ENCODE peak calls at places on chromosome 2, in ten cellular contexts. J is T-helper 2 cell; L is small intestine; V is AML-193; C is HEK293T; S is mucosa of gallbladder; M is SJSA1; U is NCI-H2081; B is body of pancreas; N is activated naive CD8-positive, alpha-beta T cell treated with anti-CD3 and anti-CD28 coated beads for 36 hours. G is an unnamed sample.

GRCh38 chr2:37653805-37654378 is 17.6 kb downstream of the CDC42EP3 start:
- DNase-seq in J (no peak), L (no peak), V (no peak), C (no peak), S (peak; percentile 19), M (no peak), U (no peak), B (no peak), N (peak; percentile 13), G (no peak)

GRCh38 chr2:221429741-221430491 is 142.2 kb downstream of the EPHA4 start:
- DNase-seq in J (no peak), L (no peak), V (no peak), C (no peak), S (peak; percentile 42), M (no peak), U (peak; percentile 30), B (peak; percentile 60), N (no peak), G (no peak)

GRCh38 chr2:33672389-33672788 is 73.3 kb upstream of the FAM98A start:
- DNase-seq in J (no peak), L (no peak), V (no peak), C (no peak), S (no peak), M (no peak), U (no peak), B (no peak), N (no peak), G (no peak)

GRCh38 chr2:241507430-241508239 is 749 bp downstream of the STK25 start:
- DNase-seq in J (peak; percentile 21), L (peak; percentile 32), V (peak; percentile 5), C (peak; percentile 73), S (no peak), M (peak; percentile 78), U (peak; percentile 58), B (peak; percentile 69), N (peak; percentile 53), G (peak; percentile 66)

GRCh38 chr2:1170711-1171110 is 220.1 kb downstream of the SNTG2 start:
- DNase-seq in J (no peak), L (no peak), V (no peak), C (no peak), S (no peak), M (no peak), U (no peak), B (no peak), N (no peak), G (no peak)

GRCh38 chr2:205612661-205613060 is 69.6 kb upstream of the NRP2 start:
- DNase-seq in J (peak; percentile 12), L (no peak), V (no peak), C (no peak), S (no peak), M (no peak), U (no peak), B (no peak), N (peak; percentile 70), G (no peak)

GRCh38 chr2:179562330-179562885 is 297.8 kb upstream of the SESTD1 start:
- DNase-seq in J (no peak), L (no peak), V (no peak), C (peak; percentile 10), S (no peak), M (no peak), U (peak; percentile 80), B (peak; percentile 17), N (no peak), G (no peak)

GRCh38 chr2:120436885-120437603 is 91.1 kb downstream of the INHBB start:
- DNase-seq in J (no peak), L (peak; percentile 35), V (no peak), C (peak; percentile 54), S (no peak), M (peak; percentile 46), U (peak; percentile 29), B (peak; percentile 60), N (peak; percentile 22), G (no peak)

GRCh38 chr2:7026740-7027139 is 109.5 kb downstream of the RNF144A start:
- DNase-seq in J (no peak), L (no peak), V (no peak), C (no peak), S (no peak), M (no peak), U (peak; percentile 65), B (no peak), N (no peak), G (no peak)

GRCh38 chr2:143132360-143132759 is 3.1 kb downstream of the ARHGAP15 start:
- DNase-seq in J (no peak), L (no peak), V (peak; percentile 28), C (no peak), S (no peak), M (no peak), U (no peak), B (no peak), N (peak; percentile 31), G (no peak)

GRCh38 chr2:25938345-25938744 is 44.0 kb downstream of the KIF3C start:
- DNase-seq in J (no peak), L (no peak), V (no peak), C (no peak), S (no peak), M (no peak), U (no peak), B (no peak), N (no peak), G (no peak)

GRCh38 chr2:156191547-156191946 is 141.0 kb downstream of the NR4A2 start:
- DNase-seq in J (no peak), L (no peak), V (no peak), C (no peak), S (no peak), M (no peak), U (no peak), B (no peak), N (no peak), G (no peak)

GRCh38 chr2:19536136-19536535 is 177.7 kb upstream of the OSR1 start:
- DNase-seq in J (no peak), L (peak; percentile 17), V (no peak), C (no peak), S (no peak), M (no peak), U (no peak), B (no peak), N (no peak), G (no peak)

GRCh38 chr2:47035615-47036488 is 119.3 kb downstream of the STPG4 start:
- DNase-seq in J (no peak), L (no peak), V (no peak), C (no peak), S (no peak), M (no peak), U (no peak), B (no peak), N (no peak), G (no peak)

G was measured in progenitor cell of endocrine pancreas.